ENCODE peak calls at places on chromosomes 4 and X, in seven cellular contexts. B is foreskin fibroblast, W is lower leg skin, E is psoas muscle, F is Panc1, L is lung, D is fibroblast of lung. Z is an unnamed sample.

GRCh38 chrX:64198046-64198445 is 7.5 kb downstream of the AMER1 start:
- DNase-seq in B (peak; percentile 16), W (no peak), E (no peak), F (no peak), L (no peak), D (no peak), Z (no peak)

GRCh38 chr4:184056877-184057276 is 151.8 kb downstream of the STOX2 start:
- DNase-seq in B (no peak), W (no peak), E (no peak), F (no peak), L (no peak), D (no peak), Z (no peak)

GRCh38 chr4:40055379-40055872 is 1.2 kb upstream of the N4BP2 start:
- DNase-seq in B (no peak), W (no peak), E (no peak), F (no peak), L (no peak), D (no peak), Z (peak; percentile 82)

GRCh38 chr4:8835521-8836365 is 35.9 kb downstream of the HMX1 start:
- DNase-seq in B (no peak), W (no peak), E (no peak), F (no peak), L (no peak), D (no peak), Z (no peak)

GRCh38 chr4:72312032-72312650 is 256.9 kb downstream of the ADAMTS3 start:
- DNase-seq in B (peak; percentile 95), W (peak; percentile 49), E (peak; percentile 60), F (no peak), L (peak; percentile 59), D (peak; percentile 92), Z (no peak)

GRCh38 chr4:186844059-186844681 is 120.5 kb upstream of the FAT1 start:
- DNase-seq in B (peak; percentile 72), W (no peak), E (no peak), F (peak; percentile 32), L (no peak), D (peak; percentile 71), Z (no peak)

GRCh38 chr4:39464886-39465501 is 6.1 kb downstream of the LIAS start:
- DNase-seq in B (peak; percentile 84), W (no peak), E (no peak), F (no peak), L (no peak), D (peak; percentile 88), Z (no peak)

GRCh38 chrX:124388562-124388961 is 42.2 kb downstream of the SH2D1A start:
- DNase-seq in B (peak; percentile 55), W (peak; percentile 15), E (peak; percentile 27), F (peak; percentile 24), L (peak; percentile 38), D (peak; percentile 32), Z (peak; percentile 68)

GRCh38 chr4:2009651-2010233 is 968 bp upstream of the NELFA start:
- DNase-seq in B (peak; percentile 86), W (peak; percentile 36), E (peak; percentile 67), F (peak; percentile 5), L (peak; percentile 59), D (peak; percentile 49), Z (peak; percentile 62)

GRCh38 chr4:55359397-55359916 is 13.4 kb downstream of the SRD5A3 start:
- DNase-seq in B (peak; percentile 54), W (peak; percentile 40), E (peak; percentile 40), F (no peak), L (no peak), D (peak; percentile 45), Z (no peak)

GRCh38 chr4:132203618-132204017 is 945.5 kb upstream of the PCDH10 start:
- DNase-seq in B (no peak), W (no peak), E (no peak), F (no peak), L (no peak), D (no peak), Z (no peak)

GRCh38 chr4:41169256-41169655 is 45.1 kb downstream of the APBB2 start:
- DNase-seq in B (no peak), W (no peak), E (no peak), F (no peak), L (no peak), D (no peak), Z (no peak)

GRCh38 chr4:186217733-186218293 is 9.5 kb upstream of the KLKB1 start:
- DNase-seq in B (no peak), W (no peak), E (no peak), F (no peak), L (no peak), D (no peak), Z (no peak)

GRCh38 chrX:19750028-19750786 is 137.2 kb downstream of the SH3KBP1 start:
- DNase-seq in B (no peak), W (no peak), E (no peak), F (no peak), L (no peak), D (no peak), Z (no peak)

GRCh38 chrX:112947981-112948380 is 107.3 kb upstream of the AMOT start:
- DNase-seq in B (no peak), W (no peak), E (no peak), F (no peak), L (no peak), D (no peak), Z (no peak)

GRCh38 chrX:147741776-147742175 is 169.9 kb upstream of the FMR1 start:
- DNase-seq in B (no peak), W (no peak), E (no peak), F (no peak), L (no peak), D (no peak), Z (no peak)

GRCh38 chr4:153790962-153791551 is 2.2 kb upstream of the SFRP2 start:
- DNase-seq in B (peak; percentile 84), W (no peak), E (peak; percentile 62), F (no peak), L (no peak), D (peak; percentile 16), Z (peak; percentile 56)

GRCh38 chr4:111631157-111631999 is 513.9 kb upstream of the FAM241A start:
- DNase-seq in B (peak; percentile 61), W (peak; percentile 48), E (no peak), F (no peak), L (no peak), D (peak; percentile 21), Z (no peak)

GRCh38 chrX:45353462-45353861 is 152.8 kb upstream of the DIPK2B start:
- DNase-seq in B (peak; percentile 45), W (no peak), E (no peak), F (no peak), L (no peak), D (peak; percentile 78), Z (no peak)

GRCh38 chrX:71998836-71999509 is 88.3 kb downstream of the NHSL2 start:
- DNase-seq in B (peak; percentile 46), W (no peak), E (no peak), F (no peak), L (no peak), D (no peak), Z (peak; percentile 51)

GRCh38 chrX:84909151-84909550 is 94.5 kb upstream of the APOOL start:
- DNase-seq in B (no peak), W (no peak), E (no peak), F (no peak), L (no peak), D (no peak), Z (no peak)

GRCh38 chrX:84907324-84907946 is 96.2 kb upstream of the APOOL start:
- DNase-seq in B (peak; percentile 3), W (no peak), E (no peak), F (no peak), L (no peak), D (peak; percentile 0), Z (no peak)
- TF ChIP-seq CTCF in B (peak; percentile 6), W (no peak), E (peak; percentile 20), F (peak; percentile 39), L (no peak), D (peak; percentile 26), Z (no peak)

GRCh38 chrX:153688071-153688470 is 345 bp downstream of the SLC6A8 start:
- DNase-seq in B (no peak), W (no peak), E (peak; percentile 11), F (no peak), L (no peak), D (no peak), Z (no peak)

GRCh38 chrX:153690466-153690865 is 2.7 kb downstream of the SLC6A8 start:
- DNase-seq in B (no peak), W (no peak), E (no peak), F (no peak), L (no peak), D (no peak), Z (no peak)

GRCh38 chrX:153688900-153689590 is 1.3 kb downstream of the SLC6A8 start:
- DNase-seq in B (peak; percentile 72), W (no peak), E (peak; percentile 64), F (no peak), L (no peak), D (peak; percentile 23), Z (no peak)

GRCh38 chrX:153688534-153688899 is 791 bp downstream of the SLC6A8 start:
- DNase-seq in B (no peak), W (no peak), E (no peak), F (no peak), L (no peak), D (no peak), Z (no peak)

GRCh38 chrX:153689654-153690465 is 2.1 kb downstream of the SLC6A8 start:
- DNase-seq in B (no peak), W (no peak), E (no peak), F (no peak), L (no peak), D (peak; percentile 34), Z (no peak)
- TF ChIP-seq CTCF in B (no peak), W (no peak), E (no peak), F (no peak), L (no peak), D (no peak), Z (no peak)

GRCh38 chr4:18421519-18421918 is 400.0 kb upstream of the LCORL start:
- DNase-seq in B (no peak), W (no peak), E (no peak), F (no peak), L (no peak), D (no peak), Z (no peak)
- TF ChIP-seq CTCF in B (no peak), W (no peak), E (no peak), F (no peak), L (no peak), D (no peak), Z (no peak)

DNA sequence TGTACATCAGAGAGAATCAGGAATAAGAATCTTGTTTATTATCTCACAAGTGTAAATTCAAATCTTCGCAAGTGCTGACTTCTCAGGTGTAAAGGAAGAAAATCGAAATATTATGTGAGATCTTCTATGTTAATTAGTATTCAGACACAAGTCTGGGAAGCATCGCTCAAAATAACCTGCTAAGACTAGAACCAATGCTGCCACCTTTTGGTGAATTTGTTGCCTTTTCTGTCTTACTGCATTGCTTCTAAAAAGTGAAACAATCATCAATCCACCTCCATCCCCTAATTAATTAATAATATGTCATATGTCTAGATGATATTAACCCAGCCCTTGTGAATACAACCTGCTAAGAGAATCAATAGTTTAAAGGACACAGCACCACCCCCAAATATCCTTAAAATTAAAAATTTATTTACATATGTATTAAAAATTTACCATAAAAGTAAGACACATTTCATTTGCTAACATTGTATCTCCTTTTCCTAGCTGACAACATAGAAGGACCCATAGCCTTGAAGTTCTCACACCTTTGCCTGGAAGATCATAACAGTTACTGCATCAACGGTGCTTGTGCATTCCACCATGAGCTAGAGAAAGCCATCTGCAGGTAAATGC is 3.5 kb downstream of the EPGN start:
- DNase-seq in B (peak; percentile 76), W (no peak), E (no peak), F (peak; percentile 27), L (no peak), D (peak; percentile 51), Z (peak; percentile 32)
- TF ChIP-seq CTCF in B (peak; percentile 49), W (no peak), E (peak; percentile 52), F (peak; percentile 58), L (peak; percentile 42), D (peak; percentile 74), Z (peak; percentile 64)